ENCODE peak calls at places on chromosome 13, in five cellular contexts. G, J, K, A and D are unnamed samples.

GRCh38 chr13:44131069-44131614 is 242.5 kb upstream of the SERP2 start:
- DNase-seq in G (no peak), J (no peak), K (no peak), A (no peak), D (no peak)

GRCh38 chr13:99658266-99658991 is 157.2 kb downstream of the TM9SF2 start:
- DNase-seq in G (no peak), J (peak), K (no peak), A (no peak), D (peak)

GRCh38 chr13:29546662-29547061 is 48.8 kb downstream of the SLC7A1 start:
- DNase-seq in G (no peak), J (no peak), K (no peak), A (no peak), D (no peak)

GRCh38 chr13:113275387-113275786 is 21.7 kb upstream of the LAMP1 start:
- DNase-seq in G (no peak), J (peak), K (peak), A (peak), D (peak)

GRCh38 chr13:25911020-25911419 is 140.8 kb downstream of the SHISA2 start:
- DNase-seq in G (no peak), J (no peak), K (no peak), A (no peak), D (no peak)

GRCh38 chr13:111668451-111668850 is 348.0 kb downstream of the TEX29 start:
- DNase-seq in G (no peak), J (no peak), K (no peak), A (no peak), D (no peak)

GRCh38 chr13:23547000-23547590 is 23.1 kb upstream of the TNFRSF19 start:
- DNase-seq in G (no peak), J (peak), K (no peak), A (no peak), D (peak)

GRCh38 chr13:48233886-48234488 is 981 bp downstream of the ITM2B start:
- DNase-seq in G (no peak), J (peak), K (peak), A (no peak), D (peak)

GRCh38 chr13:30934381-30934780 is 1.9 kb downstream of the TEX26 start:
- DNase-seq in G (no peak), J (no peak), K (no peak), A (no peak), D (no peak)

GRCh38 chr13:43307921-43308433 is 284.6 kb downstream of the DNAJC15 start:
- DNase-seq in G (peak), J (peak), K (peak), A (peak), D (peak)

GRCh38 chr13:40061466-40062450 is 406.3 kb downstream of the COG6 start:
- DNase-seq in G (no peak), J (no peak), K (no peak), A (peak), D (no peak)

GRCh38 chr13:59545007-59545406 is 618.7 kb downstream of the DIAPH3 start:
- DNase-seq in G (no peak), J (no peak), K (no peak), A (no peak), D (no peak)

GRCh38 chr13:114097893-114098688 is 34.3 kb downstream of the RASA3 start:
- DNase-seq in G (no peak), J (no peak), K (no peak), A (no peak), D (no peak)

GRCh38 chr13:60013166-60013565 is 150.6 kb downstream of the DIAPH3 start:
- DNase-seq in G (no peak), J (no peak), K (no peak), A (no peak), D (no peak)

GRCh38 chr13:36712785-36713184 is 39.0 kb downstream of the SERTM1 start:
- DNase-seq in G (no peak), J (peak), K (no peak), A (no peak), D (no peak)

GRCh38 chr13:80547341-80547740 is 206.4 kb upstream of the SPRY2 start:
- DNase-seq in G (no peak), J (no peak), K (no peak), A (no peak), D (no peak)

GRCh38 chr13:111203742-111204386 is 88.8 kb downstream of the ARHGEF7 start:
- DNase-seq in G (no peak), J (peak), K (no peak), A (no peak), D (no peak)

GRCh38 chr13:68850160-68850559 is 1257.5 kb upstream of the ATXN8OS start:
- DNase-seq in G (no peak), J (no peak), K (no peak), A (no peak), D (no peak)

GRCh38 chr13:92537485-92537884 is 689.1 kb upstream of the GPC6 start:
- DNase-seq in G (no peak), J (no peak), K (no peak), A (no peak), D (no peak)

GRCh38 chr13:111347438-111347837 is 27.0 kb downstream of the TEX29 start:
- DNase-seq in G (no peak), J (peak), K (no peak), A (no peak), D (no peak)

GRCh38 chr13:74555291-74556001 is 421.2 kb upstream of the KLF12 start:
- DNase-seq in G (no peak), J (peak), K (no peak), A (no peak), D (no peak)

GRCh38 chr13:71797487-71797886 is 69.5 kb downstream of the DACH1 start:
- DNase-seq in G (no peak), J (no peak), K (no peak), A (no peak), D (no peak)

GRCh38 chr13:48859168-48860105 is 116.3 kb upstream of the FNDC3A start:
- DNase-seq in G (peak), J (no peak), K (no peak), A (no peak), D (no peak)

GRCh38 chr13:49356224-49356623 is 87.6 kb downstream of the CAB39L start:
- DNase-seq in G (no peak), J (peak), K (no peak), A (peak), D (peak)

GRCh38 chr13:64697226-64697625 is 2532.9 kb downstream of the PCDH9 start:
- DNase-seq in G (no peak), J (peak), K (no peak), A (no peak), D (no peak)

GRCh38 chr13:99383511-99383921 is 76.3 kb upstream of the GPR183 start:
- DNase-seq in G (no peak), J (no peak), K (no peak), A (no peak), D (no peak)

GRCh38 chr13:41133951-41134350 is 1.3 kb upstream of the KBTBD6 start:
- DNase-seq in G (no peak), J (no peak), K (no peak), A (no peak), D (no peak)

GRCh38 chr13:27177852-27178251 is 6.2 kb upstream of the USP12 start:
- DNase-seq in G (no peak), J (no peak), K (no peak), A (no peak), D (no peak)

GRCh38 chr13:91375119-91375729 is 23.2 kb upstream of the GPC5 start:
- DNase-seq in G (peak), J (no peak), K (no peak), A (no peak), D (no peak)

GRCh38 chr13:41587490-41587889 is 130.1 kb downstream of the RGCC start:
- DNase-seq in G (no peak), J (no peak), K (no peak), A (no peak), D (no peak)